ENCODE peak calls at places on chromosome 15, in ten cellular contexts. A is CD8-positive, alpha-beta memory T cell; Y is lower lobe of right lung; N is astrocyte; R is AG08396; S is AG09319; Q is T-helper 17 cell; X is NCI-H2029 treated with DMSO at 0.1 percent for 48 hours; P is ureter; E is dorsolateral prefrontal cortex. H is an unnamed sample.

GRCh38 chr15:22979069-22979698 is 984 bp downstream of the CYFIP1 start:
- DNase-seq in A (no peak), Y (peak; percentile 77), N (peak; percentile 40), R (peak; percentile 79), S (no peak), Q (no peak), X (no peak), P (peak; percentile 57), E (peak; percentile 68), H (peak; percentile 42)

GRCh38 chr15:64536244-64536836 is 76.0 kb downstream of the ZNF609 start:
- DNase-seq in A (no peak), Y (no peak), N (peak; percentile 85), R (peak; percentile 72), S (peak; percentile 22), Q (no peak), X (no peak), P (no peak), E (no peak), H (peak; percentile 92)

GRCh38 chr15:81293728-81294500 is 30.0 kb downstream of the STARD5 start:
- DNase-seq in A (peak; percentile 87), Y (peak; percentile 72), N (no peak), R (no peak), S (no peak), Q (peak; percentile 47), X (no peak), P (no peak), E (no peak), H (no peak)

GRCh38 chr15:58040117-58040516 is 25.4 kb downstream of the ALDH1A2 start:
- DNase-seq in A (no peak), Y (no peak), N (no peak), R (no peak), S (no peak), Q (no peak), X (no peak), P (no peak), E (no peak), H (no peak)

GRCh38 chr15:38252481-38253311 is at the start of gene SPRED1:
- DNase-seq in A (peak; percentile 57), Y (peak; percentile 82), N (no peak), R (peak; percentile 57), S (no peak), Q (peak; percentile 4), X (no peak), P (peak; percentile 77), E (peak; percentile 81), H (peak; percentile 48)

GRCh38 chr15:68204776-68205557 is at the start of gene CALML4:
- DNase-seq in A (no peak), Y (peak; percentile 74), N (peak; percentile 23), R (peak; percentile 43), S (no peak), Q (no peak), X (peak; percentile 38), P (peak; percentile 79), E (peak; percentile 42), H (no peak)

GRCh38 chr15:31197497-31198414 is 96.2 kb upstream of the TRPM1 start:
- DNase-seq in A (peak; percentile 59), Y (peak; percentile 76), N (no peak), R (peak; percentile 53), S (no peak), Q (peak; percentile 54), X (no peak), P (no peak), E (no peak), H (no peak)

GRCh38 chr15:89196994-89197393 is 24.4 kb downstream of the RLBP1 start:
- DNase-seq in A (no peak), Y (no peak), N (no peak), R (no peak), S (no peak), Q (no peak), X (peak; percentile 38), P (no peak), E (no peak), H (no peak)

GRCh38 chr15:63045438-63046278 is 3.1 kb downstream of the TPM1 start:
- DNase-seq in A (no peak), Y (no peak), N (no peak), R (peak; percentile 45), S (no peak), Q (no peak), X (no peak), P (no peak), E (no peak), H (no peak)

GRCh38 chr15:28021281-28022039 is 77.7 kb downstream of the OCA2 start:
- DNase-seq in A (no peak), Y (peak; percentile 72), N (peak; percentile 78), R (peak; percentile 50), S (no peak), Q (no peak), X (peak; percentile 80), P (no peak), E (peak; percentile 51), H (peak; percentile 48)

GRCh38 chr15:88166330-88166993 is 90.1 kb downstream of the NTRK3 start:
- DNase-seq in A (no peak), Y (no peak), N (peak; percentile 17), R (peak; percentile 12), S (no peak), Q (no peak), X (no peak), P (no peak), E (no peak), H (no peak)

GRCh38 chr15:64596701-64597468 is 136.5 kb downstream of the ZNF609 start:
- DNase-seq in A (peak; percentile 53), Y (no peak), N (peak; percentile 55), R (peak; percentile 39), S (peak; percentile 20), Q (peak; percentile 11), X (peak; percentile 55), P (no peak), E (no peak), H (peak; percentile 45)

GRCh38 chr15:62998262-62998909 is 44.2 kb upstream of the TPM1 start:
- DNase-seq in A (no peak), Y (no peak), N (no peak), R (no peak), S (no peak), Q (no peak), X (no peak), P (no peak), E (no peak), H (no peak)

GRCh38 chr15:78917888-78918287 is 27.0 kb downstream of the CTSH start:
- DNase-seq in A (no peak), Y (no peak), N (no peak), R (no peak), S (no peak), Q (no peak), X (no peak), P (no peak), E (no peak), H (no peak)

GRCh38 chr15:90154861-90155626 is 46.1 kb upstream of the SEMA4B start:
- DNase-seq in A (no peak), Y (no peak), N (peak; percentile 77), R (peak; percentile 67), S (no peak), Q (no peak), X (no peak), P (no peak), E (no peak), H (peak; percentile 95)

GRCh38 chr15:84586641-84587160 is 14.1 kb upstream of the ZSCAN2 start:
- DNase-seq in A (no peak), Y (no peak), N (peak; percentile 12), R (no peak), S (no peak), Q (no peak), X (no peak), P (no peak), E (no peak), H (peak; percentile 36)

GRCh38 chr15:38678291-38678690 is 113.7 kb upstream of the RASGRP1 start:
- DNase-seq in A (no peak), Y (no peak), N (no peak), R (no peak), S (no peak), Q (no peak), X (no peak), P (no peak), E (no peak), H (no peak)

GRCh38 chr15:75107905-75108838 is 84.8 kb downstream of the PPCDC start:
- DNase-seq in A (peak; percentile 80), Y (peak; percentile 54), N (peak; percentile 92), R (peak; percentile 76), S (peak; percentile 49), Q (peak; percentile 9), X (no peak), P (no peak), E (no peak), H (peak; percentile 91)

GRCh38 chr15:76968310-76968709 is 26.6 kb upstream of the PSTPIP1 start:
- DNase-seq in A (no peak), Y (no peak), N (no peak), R (no peak), S (no peak), Q (no peak), X (no peak), P (no peak), E (no peak), H (peak; percentile 34)

GRCh38 chr15:100721758-100722550 is 119.6 kb downstream of the ASB7 start:
- DNase-seq in A (no peak), Y (peak; percentile 73), N (peak; percentile 100), R (peak; percentile 85), S (peak; percentile 95), Q (no peak), X (peak; percentile 17), P (peak; percentile 87), E (no peak), H (peak; percentile 100)

GRCh38 chr15:57306944-57307411 is 69.3 kb upstream of the CGNL1 start:
- DNase-seq in A (no peak), Y (no peak), N (no peak), R (no peak), S (no peak), Q (no peak), X (no peak), P (no peak), E (no peak), H (no peak)

GRCh38 chr15:44435893-44436667 is 8.7 kb downstream of the CTDSPL2 start:
- DNase-seq in A (no peak), Y (no peak), N (peak; percentile 15), R (no peak), S (no peak), Q (no peak), X (no peak), P (no peak), E (no peak), H (peak; percentile 43)

GRCh38 chr15:86502313-86502712 is 422.6 kb downstream of the AGBL1 start:
- DNase-seq in A (no peak), Y (no peak), N (no peak), R (no peak), S (no peak), Q (no peak), X (no peak), P (no peak), E (no peak), H (no peak)

GRCh38 chr15:64653757-64654156 is 121.6 kb downstream of the RBPMS2 start:
- DNase-seq in A (no peak), Y (no peak), N (no peak), R (no peak), S (no peak), Q (no peak), X (no peak), P (no peak), E (no peak), H (peak; percentile 31)

GRCh38 chr15:91049378-91050127 is 27.2 kb upstream of the VPS33B start:
- DNase-seq in A (peak; percentile 67), Y (no peak), N (peak; percentile 45), R (peak; percentile 66), S (peak; percentile 44), Q (peak; percentile 54), X (no peak), P (peak; percentile 68), E (peak; percentile 57), H (peak; percentile 53)

GRCh38 chr15:42994546-42994945 is 74.0 kb upstream of the TTBK2 start:
- DNase-seq in A (no peak), Y (no peak), N (peak; percentile 61), R (peak; percentile 41), S (no peak), Q (no peak), X (no peak), P (no peak), E (no peak), H (peak; percentile 67)

GRCh38 chr15:77506311-77507150 is 85.8 kb downstream of the HMG20A start:
- DNase-seq in A (no peak), Y (peak; percentile 79), N (no peak), R (no peak), S (no peak), Q (no peak), X (peak; percentile 67), P (peak; percentile 67), E (no peak), H (no peak)